ENCODE peak calls at places on chromosome 11, in four cellular contexts. J is GM12878, R is HepG2, G is K562. I is an unnamed sample.
A peak's percentile ranks its signal among the peaks of the same experiment; 100 is the strongest.

GRCh38 chr11:65417221-65417701 is 5.3 kb upstream of the NEAT1 start:
- DNase-seq in R (no peak), J (no peak), G (no peak), I (no peak)

GRCh38 chr11:8100151-8100550 is 19.1 kb downstream of the TUB start:
- DNase-seq in J (no peak), G (no peak), R (no peak), I (no peak)

GRCh38 chr11:123616505-123617198 is 37.8 kb downstream of the SCN3B start:
- DNase-seq in G (no peak), R (no peak), J (no peak), I (no peak)

GRCh38 chr11:112968988-112969714 is 7.9 kb downstream of the NCAM1 start:
- DNase-seq in G (no peak), R (no peak), J (no peak), I (no peak)

GRCh38 chr11:121540627-121541026 is 87.9 kb upstream of the SORL1-AS1 start:
- DNase-seq in G (no peak), J (peak; percentile 50), R (no peak), I (no peak)

GRCh38 chr11:9178716-9179115 is 86.4 kb downstream of the DENND5A start:
- DNase-seq in J (no peak), G (no peak), R (no peak), I (no peak)

GRCh38 chr11:69051381-69052342 is 2.9 kb downstream of the TPCN2 start:
- DNase-seq in J (no peak), G (no peak), R (no peak), I (no peak)

GRCh38 chr11:34194576-34195335 is 89.3 kb downstream of the NAT10 start:
- DNase-seq in R (no peak), G (no peak), J (no peak), I (no peak)

GRCh38 chr11:79697905-79698304 is 257.1 kb upstream of the TENM4 start:
- DNase-seq in J (peak; percentile 2), G (no peak), R (no peak), I (no peak)

GRCh38 chr11:86116386-86116726 is 47.5 kb upstream of the PICALM start:
- DNase-seq in J (peak; percentile 77), G (no peak), R (no peak), I (no peak)

GRCh38 chr11:34519595-34520235 is 6.1 kb upstream of the ELF5 start:
- DNase-seq in G (no peak), J (no peak), R (no peak), I (no peak)

GRCh38 chr11:65777241-65777640 is 3.5 kb downstream of the AP5B1 start:
- DNase-seq in J (no peak), R (no peak), G (no peak), I (no peak)

GRCh38 chr11:11993814-11994213 is 14.6 kb downstream of the DKK3 start:
- DNase-seq in G (no peak), J (no peak), R (no peak), I (peak; percentile 53)

GRCh38 chr11:69965821-69966582 is 112.1 kb upstream of the ANO1 start:
- DNase-seq in R (no peak), G (no peak), J (no peak), I (no peak)

GRCh38 chr11:12914401-12914912 is 94.7 kb upstream of the RASSF10 start:
- DNase-seq in J (no peak), G (peak; percentile 48), R (no peak), I (no peak)

GRCh38 chr11:59172345-59173079 is 580 bp downstream of the DTX4 start:
- DNase-seq in G (peak; percentile 37), J (peak; percentile 60), R (peak; percentile 10), I (no peak)

GRCh38 chr11:63887600-63887999 is 29.4 kb downstream of the RCOR2 start:
- DNase-seq in R (no peak), G (no peak), J (no peak), I (no peak)

GRCh38 chr11:63889344-63889743 is 27.6 kb downstream of the RCOR2 start:
- DNase-seq in J (no peak), R (no peak), G (no peak), I (no peak)

GRCh38 chr11:63892233-63892632 is 24.7 kb downstream of the RCOR2 start:
- DNase-seq in R (no peak), J (no peak), G (no peak), I (no peak)

GRCh38 chr11:63890368-63890767 is 26.6 kb downstream of the RCOR2 start:
- DNase-seq in J (no peak), R (no peak), G (no peak), I (no peak)

GRCh38 chr11:63888170-63889086 is 28.5 kb downstream of the RCOR2 start:
- DNase-seq in G (peak; percentile 91), R (peak; percentile 81), J (no peak), I (no peak)
- TF ChIP-seq JUND in G (no peak), R (no peak), J (no peak), I (no peak)

DNA sequence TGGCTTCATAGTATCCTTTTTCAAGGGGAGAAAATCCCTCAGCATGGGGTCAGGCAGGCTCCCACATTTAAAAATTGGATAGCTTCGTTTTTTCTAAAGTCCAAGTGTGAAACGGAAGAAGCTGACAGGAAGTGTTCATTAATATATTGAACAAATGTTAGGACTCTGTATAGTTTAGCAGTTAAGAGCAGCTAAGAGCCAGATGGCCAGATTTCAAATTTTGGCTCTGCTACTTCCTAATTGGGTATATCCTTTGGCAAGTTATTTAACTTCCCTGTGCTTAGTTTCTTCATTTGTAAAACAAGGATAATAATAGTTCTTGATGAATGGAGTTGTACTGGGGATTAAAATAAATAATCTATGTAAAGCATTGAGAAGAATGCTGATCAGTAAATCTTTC is 354.9 kb upstream of the FAT3 start:
- DNase-seq in G (no peak), J (no peak), R (no peak), I (no peak)
- TF ChIP-seq ZBTB33 in G (no peak), J (no peak), R (no peak), I (no peak)

GRCh38 chr11:117901601-117902000 is 25.1 kb upstream of the FXYD6 start:
- DNase-seq in R (no peak), G (no peak), J (no peak), I (no peak)

GRCh38 chr11:117900720-117901440 is 24.4 kb upstream of the FXYD6 start:
- DNase-seq in J (no peak), G (no peak), R (no peak), I (no peak)

GRCh38 chr11:117905524-117905923 is 23.7 kb downstream of the TMPRSS13 start:
- DNase-seq in G (no peak), R (no peak), J (no peak), I (no peak)

GRCh38 chr11:117902001-117902855 is 25.8 kb upstream of the FXYD6 start:
- DNase-seq in G (no peak), J (no peak), R (no peak), I (no peak)

GRCh38 chr11:117903505-117904382 is 25.5 kb downstream of the TMPRSS13 start:
- DNase-seq in G (no peak), R (no peak), J (no peak), I (no peak)
- TF ChIP-seq ZNF274 in G (no peak), R (no peak), J (no peak), I (no peak)

GRCh38 chr11:101706541-101706940 is 122.7 kb upstream of the TRPC6 start:
- DNase-seq in G (no peak), R (no peak), J (no peak), I (no peak)
- TF ChIP-seq JUND in G (no peak), R (no peak), J (no peak), I (no peak)

GRCh38 chr11:1511937-1512496 is 25.4 kb upstream of the MOB2 start:
- DNase-seq in G (no peak), R (no peak), J (no peak), I (no peak)

GRCh38 chr11:1516273-1517067 is 29.9 kb upstream of the MOB2 start:
- DNase-seq in J (no peak), G (no peak), R (no peak), I (no peak)

GRCh38 chr11:1515082-1516060 is 28.8 kb upstream of the MOB2 start:
- DNase-seq in R (peak; percentile 23), G (peak; percentile 79), J (no peak), I (peak; percentile 6)

GRCh38 chr11:1513326-1514296 is 27.0 kb upstream of the MOB2 start:
- DNase-seq in J (no peak), G (no peak), R (no peak), I (no peak)

GRCh38 chr11:1514349-1515061 is 27.9 kb upstream of the MOB2 start:
- DNase-seq in R (no peak), J (no peak), G (no peak), I (no peak)
- TF ChIP-seq ZBTB33 in R (no peak), J (no peak), G (no peak), I (no peak)

I was measured in HCT116.